ENCODE peak calls at places on chromosomes 1 and 21, in nine cellular contexts. G, Y, L, V, T, P, K, Q and Z are unnamed samples.

GRCh38 chr1:237878406-237878805 is 12.3 kb downstream of the ZP4 start:
- DNase-seq in G (no peak), Y (no peak), L (no peak), V (no peak), T (no peak), P (no peak), K (no peak), Q (no peak), Z (no peak)

GRCh38 chr1:10730985-10731384 is 65.5 kb downstream of the CASZ1 start:
- DNase-seq in G (no peak), Y (no peak), L (no peak), V (no peak), T (peak; percentile 79), P (peak; percentile 57), K (no peak), Q (no peak), Z (peak; percentile 87)

GRCh38 chr1:18234790-18235242 is 127.2 kb downstream of the IGSF21 start:
- DNase-seq in G (no peak), Y (no peak), L (no peak), V (no peak), T (no peak), P (peak; percentile 4), K (no peak), Q (peak; percentile 33), Z (peak; percentile 17)

GRCh38 chr1:30914587-30914922 is 6.0 kb upstream of the SDC3 start:
- DNase-seq in G (no peak), Y (peak; percentile 47), L (no peak), V (no peak), T (no peak), P (no peak), K (no peak), Q (no peak), Z (no peak)

GRCh38 chr1:206649261-206649660 is 13.9 kb downstream of the DYRK3 start:
- DNase-seq in G (no peak), Y (no peak), L (no peak), V (no peak), T (no peak), P (no peak), K (no peak), Q (no peak), Z (no peak)

GRCh38 chr1:21653744-21654100 is 15.4 kb downstream of the RAP1GAP start:
- DNase-seq in G (no peak), Y (no peak), L (no peak), V (no peak), T (no peak), P (no peak), K (no peak), Q (no peak), Z (no peak)

GRCh38 chr1:206826409-206826808 is 39.0 kb upstream of the IL20 start:
- DNase-seq in G (no peak), Y (no peak), L (no peak), V (no peak), T (no peak), P (peak; percentile 28), K (no peak), Q (no peak), Z (peak; percentile 49)

GRCh38 chr1:27057389-27057788 is 44.7 kb upstream of the TENT5B start:
- DNase-seq in G (no peak), Y (no peak), L (no peak), V (no peak), T (no peak), P (no peak), K (no peak), Q (no peak), Z (no peak)

GRCh38 chr1:115976900-115977480 is 677 bp downstream of the SLC22A15 start:
- DNase-seq in G (no peak), Y (no peak), L (no peak), V (no peak), T (no peak), P (peak; percentile 2), K (peak; percentile 18), Q (no peak), Z (peak; percentile 25)

GRCh38 chr1:209839875-209840491 is 12.2 kb downstream of the UTP25 start:
- DNase-seq in G (no peak), Y (no peak), L (no peak), V (no peak), T (peak; percentile 97), P (peak; percentile 97), K (no peak), Q (no peak), Z (peak; percentile 92)

GRCh38 chr21:35234725-35235124 is 185.6 kb upstream of the RUNX1 start:
- DNase-seq in G (no peak), Y (no peak), L (no peak), V (no peak), T (peak; percentile 76), P (no peak), K (no peak), Q (peak; percentile 96), Z (peak; percentile 80)

GRCh38 chr1:16076871-16077250 is 3.4 kb upstream of the FAM131C start:
- DNase-seq in G (no peak), Y (no peak), L (no peak), V (no peak), T (peak; percentile 67), P (peak; percentile 20), K (peak; percentile 45), Q (no peak), Z (peak; percentile 40)

GRCh38 chr1:101239095-101240040 is 2.5 kb downstream of the S1PR1 start:
- DNase-seq in G (no peak), Y (no peak), L (peak; percentile 65), V (no peak), T (no peak), P (no peak), K (no peak), Q (no peak), Z (no peak)